ENCODE peak calls at places on chromosome 22, in four cellular contexts. C is HCT116, W is GM12878, J is HepG2. G is an unnamed sample.

GRCh38 chr22:25759825-25760231 is 17.8 kb downstream of the MYO18B start:
- DNase-seq in W (no peak), C (no peak), J (peak), G (no peak)

GRCh38 chr22:50469377-50470305 is 5.2 kb downstream of the SBF1 start:
- DNase-seq in J (no peak), W (peak), C (peak), G (no peak)

GRCh38 chr22:27576413-27576812 is 225.1 kb downstream of the MN1 start:
- DNase-seq in W (no peak), C (no peak), J (no peak), G (no peak)

GRCh38 chr22:37824674-37825641 is 1.8 kb downstream of the GALR3 start:
- DNase-seq in J (no peak), W (no peak), C (no peak), G (no peak)

GRCh38 chr22:33842006-33842354 is 78.3 kb downstream of the LARGE1 start:
- DNase-seq in J (no peak), C (no peak), W (no peak), G (no peak)

GRCh38 chr22:40922484-40923303 is 28.5 kb upstream of the RBX1 start:
- DNase-seq in W (peak), J (peak), C (peak), G (peak)

GRCh38 chr22:23910496-23911190 is 16.5 kb downstream of the MIF start:
- DNase-seq in C (no peak), W (no peak), J (no peak), G (no peak)

GRCh38 chr22:33023119-33023827 is 34.9 kb downstream of the SYN3 start:
- DNase-seq in C (no peak), W (no peak), J (no peak), G (no peak)

GRCh38 chr22:42489000-42489399 is 30.6 kb downstream of the RRP7A start:
- DNase-seq in J (no peak), W (no peak), C (no peak), G (no peak)

GRCh38 chr22:50684501-50684900 is 11.9 kb downstream of the SHANK3 start:
- DNase-seq in C (no peak), W (no peak), J (no peak), G (no peak)

GRCh38 chr22:20905415-20906386 is 11.5 kb upstream of the CRKL start:
- DNase-seq in C (no peak), W (no peak), J (no peak), G (no peak)

GRCh38 chr22:48758905-48759875 is 1068.5 kb downstream of the BRD1 start:
- DNase-seq in C (no peak), J (no peak), W (no peak), G (no peak)

GRCh38 chr22:31940506-31940905 is 3.8 kb upstream of the YWHAH start:
- DNase-seq in C (no peak), W (no peak), J (no peak), G (no peak)

GRCh38 chr22:49156662-49157285 is 670.9 kb downstream of the BRD1 start:
- DNase-seq in J (no peak), C (no peak), W (no peak), G (peak)

GRCh38 chr22:28116261-28116673 is 197.2 kb upstream of the PITPNB start:
- DNase-seq in W (no peak), C (no peak), J (no peak), G (no peak)

GRCh38 chr22:37533995-37534394 is 14.8 kb upstream of the CARD10 start:
- DNase-seq in W (peak), C (peak), J (no peak), G (no peak)

GRCh38 chr22:20571531-20572007 is 64.2 kb downstream of the MED15 start:
- DNase-seq in W (no peak), J (peak), C (no peak), G (peak)

GRCh38 chr22:34645375-34645774 is 420.6 kb upstream of the ISX start:
- DNase-seq in J (peak), C (no peak), W (no peak), G (no peak)

GRCh38 chr22:49009359-49010063 is 818.2 kb downstream of the BRD1 start:
- DNase-seq in C (no peak), W (no peak), J (no peak), G (no peak)

GRCh38 chr22:24091551-24092420 is 80.7 kb downstream of the CABIN1 start:
- DNase-seq in J (no peak), C (no peak), W (no peak), G (no peak)

GRCh38 chr22:27331526-27332281 is 469.9 kb downstream of the MN1 start:
- DNase-seq in W (no peak), J (peak), C (no peak), G (no peak)

GRCh38 chr22:22123118-22123959 is 121.2 kb upstream of the VPREB1 start:
- DNase-seq in W (no peak), C (no peak), J (no peak), G (no peak)

GRCh38 chr22:50140615-50141014 is 29.9 kb upstream of the PANX2 start:
- DNase-seq in W (no peak), J (peak), C (no peak), G (no peak)

GRCh38 chr22:37906364-37907008 is 389 bp downstream of the MICALL1 start:
- DNase-seq in W (no peak), J (no peak), C (no peak), G (no peak)

DNA sequence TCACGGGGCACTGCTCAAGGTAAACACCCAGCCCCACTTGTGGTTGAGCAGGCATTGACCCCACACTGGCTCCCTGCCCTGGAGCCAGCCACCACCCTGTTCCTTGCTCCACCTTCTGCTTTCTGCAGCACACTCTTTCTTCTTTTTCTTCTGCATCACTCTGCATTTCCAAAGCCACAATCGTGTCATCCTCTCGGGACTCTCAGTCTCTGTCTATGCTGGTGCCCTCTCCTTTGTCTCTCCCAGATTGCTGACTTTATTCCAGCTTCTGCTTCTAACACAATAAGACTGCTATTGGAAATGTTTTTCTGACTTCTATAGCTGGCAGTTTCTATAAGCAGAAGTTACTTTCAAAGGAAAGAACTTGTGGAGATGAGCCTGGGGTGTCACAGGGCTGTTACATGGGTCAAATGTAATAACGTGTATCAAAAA is 14.4 kb downstream of the GRAP2 start:
- DNase-seq in J (no peak), C (no peak), W (no peak), G (no peak)
- TF ChIP-seq JUND in J (no peak), C (no peak), W (no peak), G (no peak)

DNA sequence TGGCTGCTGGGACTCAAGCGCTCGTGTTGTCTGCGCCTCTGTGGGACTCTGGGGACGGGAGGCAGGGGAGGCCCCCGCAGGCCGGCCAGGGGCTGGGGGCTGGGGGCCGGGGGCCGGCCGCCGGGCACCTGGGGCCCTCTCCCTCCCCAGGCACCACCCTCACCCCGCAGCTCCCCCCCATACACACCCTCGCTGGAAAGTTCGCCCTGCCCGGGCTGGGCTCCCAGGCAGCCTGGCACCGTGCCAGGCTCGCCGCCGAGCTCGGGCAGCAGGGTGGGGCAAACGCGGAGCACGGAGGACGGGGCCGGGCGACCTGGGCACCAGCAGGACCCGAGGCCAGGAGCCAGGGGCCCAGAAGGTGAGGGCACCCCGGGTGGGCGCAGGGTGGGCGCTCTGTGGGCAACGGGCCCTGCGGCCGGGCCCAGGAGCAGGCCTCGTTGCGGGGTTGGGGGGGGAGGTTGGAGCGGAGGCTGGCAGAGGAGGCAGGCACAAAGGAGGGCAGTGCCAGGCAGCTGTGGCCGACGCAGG is 76.7 kb upstream of the WNT7B start:
- DNase-seq in W (no peak), C (no peak), J (no peak), G (peak)
- TF ChIP-seq JUND in W (no peak), C (no peak), J (no peak), G (no peak)

GRCh38 chr22:17942721-17943120 is 81.6 kb downstream of the MICAL3 start:
- DNase-seq in J (no peak), C (no peak), W (no peak), G (no peak)

GRCh38 chr22:17945156-17945850 is 79.1 kb downstream of the MICAL3 start:
- DNase-seq in C (no peak), W (no peak), J (no peak), G (no peak)

GRCh38 chr22:17945851-17946690 is 78.3 kb downstream of the MICAL3 start:
- DNase-seq in C (no peak), W (no peak), J (no peak), G (no peak)

GRCh38 chr22:17943533-17944204 is 80.7 kb downstream of the MICAL3 start:
- DNase-seq in J (no peak), C (no peak), W (no peak), G (peak)

DNA sequence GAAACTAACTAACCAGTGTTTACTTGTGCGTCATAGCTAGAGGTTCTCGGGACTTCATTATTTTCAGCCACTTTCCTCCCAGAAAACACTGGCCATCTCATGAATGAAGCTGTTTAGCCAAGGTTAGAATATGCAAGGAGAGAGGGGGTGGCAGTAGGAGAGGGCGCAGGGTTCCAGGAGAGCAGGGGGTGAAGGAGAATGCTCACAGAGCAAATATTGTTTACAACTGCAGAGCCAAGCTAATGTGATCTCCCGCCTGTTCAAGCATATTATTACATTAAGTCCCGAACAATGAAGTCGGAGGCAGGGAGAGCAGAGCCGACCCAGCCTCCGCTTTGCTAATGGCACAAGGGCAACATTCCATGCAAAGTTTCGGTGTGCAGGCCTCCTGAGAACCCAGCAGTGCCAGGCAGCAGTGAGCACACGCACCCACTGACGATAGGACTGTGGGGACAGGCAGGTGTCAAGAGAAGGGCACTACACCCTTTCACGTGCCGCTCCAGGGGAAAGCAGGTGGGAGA is 80.1 kb downstream of the MICAL3 start:
- DNase-seq in J (no peak), C (no peak), W (no peak), G (no peak)
- TF ChIP-seq JUND in J (no peak), C (no peak), W (no peak), G (no peak)

GRCh38 chr22:19044381-19044780 is 77.8 kb downstream of the DGCR2 start:
- DNase-seq in J (no peak), W (no peak), C (no peak), G (no peak)
- TF ChIP-seq JUND in J (no peak), W (no peak), C (no peak), G (no peak)

DNA sequence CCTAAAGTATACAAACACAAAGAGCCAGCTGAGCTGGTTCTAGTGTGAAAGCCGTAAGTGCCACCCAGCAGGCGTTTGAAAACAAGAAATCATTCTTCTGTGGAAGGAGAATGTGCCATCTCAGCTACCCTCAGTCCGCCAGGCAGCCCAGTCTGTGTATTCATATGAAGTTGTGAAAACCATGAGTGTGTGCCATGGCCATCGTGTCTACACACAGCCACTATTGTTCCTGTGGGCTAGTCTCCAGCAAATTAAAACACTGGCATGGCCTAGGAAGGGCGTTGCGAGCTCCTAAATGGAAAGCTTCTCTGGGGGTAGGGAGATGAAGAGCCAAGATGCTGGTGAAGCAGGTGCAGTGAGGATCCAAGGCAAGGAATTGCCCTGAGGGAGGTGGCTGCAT is 51.5 kb upstream of the HORMAD2 start:
- DNase-seq in C (no peak), J (no peak), W (no peak), G (no peak)
- TF ChIP-seq JUND in C (no peak), J (no peak), W (no peak), G (no peak)

DNA sequence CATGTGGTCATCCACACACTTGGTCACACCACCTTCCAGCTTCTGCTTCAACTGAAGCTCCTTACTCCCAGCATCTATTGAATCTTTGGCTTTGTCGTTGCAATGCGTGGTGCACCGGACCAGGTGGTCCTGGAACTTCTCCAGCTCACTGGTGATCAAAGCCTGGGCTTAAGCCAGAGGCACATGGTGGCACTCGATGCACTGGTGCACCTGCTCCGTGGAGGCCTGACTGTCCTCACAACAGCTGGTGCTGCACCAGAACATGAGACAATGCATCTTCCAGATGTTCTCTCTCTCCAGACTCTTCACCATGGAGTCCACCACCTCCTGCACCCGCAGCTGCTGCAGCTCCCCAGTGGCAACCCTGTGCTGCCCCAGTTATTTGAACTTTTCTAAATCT is 56.0 kb downstream of the CELSR1 start:
- DNase-seq in C (no peak), J (no peak), W (no peak), G (no peak)
- TF ChIP-seq JUND in C (no peak), J (no peak), W (no peak), G (no peak)

GRCh38 chr22:36201630-36202312 is at the start of gene APOL4:
- DNase-seq in J (no peak), C (no peak), W (no peak), G (no peak)
- TF ChIP-seq JUND in J (no peak), C (no peak), W (no peak), G (no peak)

GRCh38 chr22:39405346-39406085 is 5.9 kb downstream of the TAB1 start:
- DNase-seq in J (no peak), W (no peak), C (no peak), G (no peak)
- TF ChIP-seq JUND in J (no peak), W (no peak), C (no peak), G (no peak)

GRCh38 chr22:44224166-44224565 is 43.4 kb downstream of the PARVG start:
- DNase-seq in J (no peak), W (no peak), C (no peak), G (no peak)
- TF ChIP-seq JUND in J (no peak), W (no peak), C (no peak), G (no peak)